ENCODE peak calls at places on chromosomes 11 and 22, in five cellular contexts. W is transverse colon, S is suprapubic skin, D is esophagus squamous epithelium, Q is IMR-90. U is an unnamed sample.

GRCh38 chr11:119024430-119025098 is 6.0 kb downstream of the TRAPPC4 start:
- DNase-seq in W (no peak), S (no peak), D (no peak), Q (no peak), U (no peak)

GRCh38 chr22:40035351-40035750 is 40.6 kb downstream of the FAM83F start:
- DNase-seq in W (no peak), S (peak; percentile 72), D (no peak), Q (no peak), U (no peak)

GRCh38 chr11:101034076-101034475 is 95.5 kb downstream of the PGR start:
- DNase-seq in W (no peak), S (no peak), D (no peak), Q (no peak), U (no peak)

GRCh38 chr11:120335596-120335927 is 651 bp upstream of the ARHGEF12 start:
- DNase-seq in W (no peak), S (no peak), D (no peak), Q (peak; percentile 34), U (no peak)

GRCh38 chr11:34174411-34175041 is 69.1 kb downstream of the NAT10 start:
- DNase-seq in W (peak; percentile 86), S (peak; percentile 94), D (no peak), Q (peak; percentile 49), U (peak; percentile 62)

GRCh38 chr11:134574425-134574824 is 162.4 kb upstream of the B3GAT1 start:
- DNase-seq in W (no peak), S (no peak), D (no peak), Q (no peak), U (no peak)

GRCh38 chr11:69116671-69117070 is 39.1 kb upstream of the SMIM38 start:
- DNase-seq in W (no peak), S (no peak), D (no peak), Q (no peak), U (no peak)

GRCh38 chr11:126772267-126772666 is 228.3 kb downstream of the KIRREL3 start:
- DNase-seq in W (no peak), S (no peak), D (no peak), Q (no peak), U (no peak)

GRCh38 chr11:94017446-94017845 is 3.7 kb upstream of the HEPHL1 start:
- DNase-seq in W (no peak), S (no peak), D (no peak), Q (peak; percentile 29), U (no peak)

GRCh38 chr22:21791635-21792625 is 56.3 kb upstream of the YPEL1 start:
- DNase-seq in W (no peak), S (no peak), D (no peak), Q (peak; percentile 62), U (no peak)

GRCh38 chr22:35434061-35434750 is 34.3 kb downstream of the MCM5 start:
- DNase-seq in W (no peak), S (no peak), D (no peak), Q (no peak), U (no peak)

GRCh38 chr11:116541460-116541859 is 231.3 kb downstream of the BUD13 start:
- DNase-seq in W (no peak), S (peak; percentile 6), D (no peak), Q (no peak), U (no peak)

GRCh38 chr11:131609317-131609716 is 238.9 kb downstream of the NTM start:
- DNase-seq in W (no peak), S (no peak), D (no peak), Q (peak; percentile 46), U (no peak)

GRCh38 chr11:8090756-8091155 is 9.7 kb downstream of the TUB start:
- DNase-seq in W (no peak), S (no peak), D (no peak), Q (no peak), U (no peak)

GRCh38 chr11:2836335-2837095 is 49.1 kb downstream of the CDKN1C start:
- DNase-seq in W (no peak), S (no peak), D (no peak), Q (no peak), U (no peak)

GRCh38 chr22:17965538-17966402 is 58.6 kb downstream of the MICAL3 start:
- DNase-seq in W (no peak), S (no peak), D (no peak), Q (no peak), U (no peak)
- H3K4me3 ChIP-seq in W (no peak overlapping the region), S (no peak overlapping the region), D (no peak overlapping the region), Q (no peak overlapping the region), U (no peak overlapping the region)

DNA sequence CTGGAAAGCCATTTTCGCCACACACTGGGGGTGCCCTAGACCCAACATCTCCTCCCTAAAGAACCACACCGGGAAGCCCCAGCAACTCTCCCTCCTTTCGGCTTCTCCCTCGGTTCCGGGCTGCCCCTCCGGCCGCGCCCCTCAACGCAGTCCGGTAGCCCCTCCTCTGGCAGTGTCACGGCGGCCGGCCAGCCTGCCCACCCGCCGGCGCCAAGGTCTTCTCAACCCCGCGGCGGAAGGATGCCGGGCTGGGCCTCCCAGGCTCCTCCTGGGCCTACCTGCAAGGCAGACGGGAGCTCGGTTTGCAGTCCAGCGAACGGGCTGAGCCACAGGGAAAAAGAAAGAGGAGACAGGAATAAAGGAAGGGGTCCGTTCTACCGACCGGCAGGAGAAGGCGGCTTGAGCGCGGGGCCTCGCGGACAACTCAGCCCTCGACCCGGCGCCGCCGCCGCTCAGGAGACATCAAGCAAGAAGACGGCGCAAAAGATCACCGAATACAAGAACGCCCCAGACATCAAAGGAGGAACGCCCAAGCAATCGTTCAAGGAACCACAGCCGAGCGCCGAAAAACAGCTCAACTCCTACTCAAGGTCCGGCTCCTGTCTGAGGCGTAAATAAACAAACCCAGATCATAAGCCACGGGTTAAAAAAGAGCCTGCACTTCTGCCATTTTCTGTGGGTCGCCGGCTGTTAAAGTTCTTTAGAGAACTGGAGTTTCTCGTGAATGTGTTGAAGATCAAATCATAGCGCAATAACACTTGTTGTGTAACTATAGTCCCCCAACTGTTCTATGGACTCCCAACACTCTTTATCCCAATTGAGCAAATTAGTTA is at the start of gene AMBRA1:
- DNase-seq in W (peak; percentile 91), S (peak; percentile 94), D (peak; percentile 51), Q (peak; percentile 92), U (peak; percentile 97)
- TF ChIP-seq POLR2A in W (peak; percentile 70), S (no peak), D (no peak), Q (peak; percentile 75), U (no peak)

GRCh38 chr11:88282789-88283188 is 54.7 kb downstream of the CTSC start:
- DNase-seq in W (no peak), S (no peak), D (no peak), Q (no peak), U (no peak)

GRCh38 chr11:88280673-88281316 is 56.7 kb downstream of the CTSC start:
- DNase-seq in W (no peak), S (no peak), D (no peak), Q (no peak), U (no peak)

GRCh38 chr11:88275636-88276035 is 61.9 kb downstream of the CTSC start:
- DNase-seq in W (no peak), S (no peak), D (no peak), Q (no peak), U (no peak)

GRCh38 chr11:88284306-88285057 is 53.1 kb downstream of the CTSC start:
- DNase-seq in W (no peak), S (no peak), D (no peak), Q (peak; percentile 19), U (no peak)

GRCh38 chr11:88281317-88281712 is 56.2 kb downstream of the CTSC start:
- DNase-seq in W (no peak), S (no peak), D (no peak), Q (no peak), U (no peak)
- TF ChIP-seq CTCF in W (no peak), S (no peak), D (peak; percentile 21), Q (peak; percentile 21), U (no peak)

GRCh38 chr11:67072295-67072694 is 15.6 kb downstream of the RHOD start:
- DNase-seq in W (no peak), S (no peak), D (no peak), Q (no peak), U (no peak)

GRCh38 chr11:67066333-67066709 is 9.7 kb downstream of the RHOD start:
- DNase-seq in W (no peak), S (no peak), D (no peak), Q (no peak), U (no peak)

GRCh38 chr11:67073908-67074307 is 17.3 kb downstream of the RHOD start:
- DNase-seq in W (no peak), S (no peak), D (no peak), Q (no peak), U (no peak)

GRCh38 chr11:67076202-67076601 is 19.6 kb downstream of the RHOD start:
- DNase-seq in W (no peak), S (no peak), D (no peak), Q (no peak), U (no peak)

DNA sequence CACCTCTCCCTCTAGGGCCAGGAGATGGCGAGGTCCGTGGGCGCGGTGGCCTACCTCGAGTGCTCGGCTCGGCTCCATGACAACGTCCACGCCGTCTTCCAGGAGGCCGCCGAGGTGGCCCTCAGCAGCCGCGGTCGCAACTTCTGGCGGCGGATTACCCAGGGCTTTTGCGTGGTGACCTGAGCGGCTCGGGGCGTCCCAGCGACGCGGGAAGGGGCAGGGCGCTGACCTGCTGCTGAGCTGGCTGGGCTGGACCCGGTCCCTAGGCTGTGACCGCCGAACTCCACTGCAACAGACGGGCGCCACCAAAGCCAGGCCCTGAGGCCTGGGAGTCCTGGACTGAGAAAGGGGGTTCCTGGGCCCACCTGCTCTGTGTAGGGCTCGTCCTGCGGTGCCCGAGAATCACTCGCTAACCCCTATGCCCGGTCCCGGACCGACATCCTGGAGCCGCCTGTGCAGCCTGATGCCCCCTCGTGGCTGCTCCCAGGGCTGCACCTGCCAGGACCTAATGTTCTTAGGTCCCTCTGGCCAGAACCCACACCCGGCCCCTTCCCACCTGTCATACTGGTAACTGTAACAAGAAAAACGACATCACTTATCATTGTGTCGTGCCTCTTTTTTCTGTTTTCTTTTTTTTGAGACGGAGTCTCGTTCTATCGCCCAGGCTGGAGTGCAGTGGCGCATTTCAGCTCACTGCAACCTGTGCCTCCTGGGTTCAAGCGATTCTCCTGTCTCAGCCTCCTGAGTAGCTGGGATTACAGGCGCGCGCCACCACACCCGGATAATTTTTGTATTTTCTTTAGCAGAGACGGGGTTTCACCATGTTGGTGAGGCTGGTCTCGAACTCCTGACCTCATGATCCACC is 15.0 kb downstream of the RHOD start:
- DNase-seq in W (peak; percentile 85), S (no peak), D (no peak), Q (peak; percentile 55), U (no peak)
- H3K4me3 ChIP-seq in W (peak overlapping the region; percentile 10), S (peak overlapping the region; percentile 42), D (peak overlapping the region; percentile 48), Q (no peak overlapping the region), U (no peak overlapping the region)

DNA sequence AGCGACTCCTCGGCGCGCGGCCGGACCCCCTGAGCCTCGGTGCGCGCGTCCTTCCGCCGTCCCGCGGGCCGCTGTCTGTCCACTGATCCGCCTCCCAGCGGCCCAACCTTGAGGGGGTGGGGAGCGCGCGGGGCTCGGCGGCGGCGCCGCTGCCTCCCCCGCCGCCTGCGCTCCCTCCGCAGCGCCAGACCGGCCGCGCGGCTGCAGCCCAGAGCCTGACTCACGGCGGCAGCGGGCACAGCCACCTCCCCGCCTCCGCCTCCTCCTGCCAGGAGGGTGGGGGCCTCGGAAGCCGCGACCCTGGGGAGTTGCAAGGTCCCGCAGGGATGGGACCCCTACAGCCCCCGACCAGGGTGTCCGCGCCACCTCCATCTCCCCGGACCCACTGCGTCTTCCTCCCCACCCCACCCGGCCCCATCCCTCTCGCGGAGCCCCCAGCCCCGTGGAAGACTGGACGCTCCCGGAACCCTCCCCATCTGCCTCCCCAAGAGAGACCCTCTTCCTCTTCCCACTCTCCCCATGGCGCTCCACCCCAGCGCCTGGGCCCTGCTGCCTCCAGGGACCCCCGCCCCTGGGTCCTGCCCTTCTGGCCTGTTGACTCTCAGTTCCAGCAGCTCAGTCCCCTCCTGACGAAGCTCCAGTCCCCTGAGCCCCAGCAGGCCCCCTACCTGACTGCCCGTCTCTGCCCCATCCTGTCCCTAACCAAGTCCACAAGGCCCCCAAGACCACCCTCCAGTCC is 1.2 kb downstream of the IFITM10 start:
- DNase-seq in W (peak; percentile 9), S (peak; percentile 74), D (no peak), Q (no peak), U (no peak)
- TF ChIP-seq POLR2A in W (no peak), S (no peak), D (no peak), Q (no peak), U (no peak)

U was measured in lower leg skin.